ENCODE peak calls at places on chromosomes 7 and 10, in seven cellular contexts. Y is fibroblast of the conjunctiva, J is Caki2, L is EL, B is NCI-H1436, G is occipital lobe, W is HEK293T. C is an unnamed sample.

GRCh38 chr10:32923849-32924248 is 34.2 kb downstream of the ITGB1 start:
- DNase-seq in B (no peak), L (no peak), J (no peak), Y (no peak), G (no peak), W (no peak), C (peak; percentile 31)

GRCh38 chr10:78462221-78462620 is 428.6 kb downstream of the RPS24 start:
- DNase-seq in W (no peak), Y (no peak), J (no peak), B (no peak), L (no peak), G (no peak), C (no peak)

GRCh38 chr7:28348631-28349030 is 63.7 kb upstream of the CREB5 start:
- DNase-seq in Y (no peak), J (no peak), W (no peak), L (no peak), G (no peak), B (no peak), C (no peak)

GRCh38 chr10:70540089-70540788 is 61.7 kb downstream of the PALD1 start:
- DNase-seq in Y (no peak), G (no peak), L (no peak), J (no peak), W (peak; percentile 42), B (no peak), C (no peak)

GRCh38 chr7:78769551-78770101 is 683.8 kb downstream of the MAGI2 start:
- DNase-seq in B (no peak), Y (no peak), L (peak; percentile 20), J (no peak), G (peak; percentile 46), W (no peak), C (peak; percentile 59)

GRCh38 chr10:60367014-60367413 is 22.7 kb downstream of the ANK3 start:
- DNase-seq in G (peak; percentile 10), Y (no peak), W (no peak), L (no peak), B (no peak), J (no peak), C (peak; percentile 75)

GRCh38 chr7:30771859-30772429 is 727 bp downstream of the MINDY4 start:
- DNase-seq in W (peak; percentile 25), B (no peak), L (peak; percentile 13), G (no peak), Y (no peak), J (peak; percentile 9), C (no peak)

GRCh38 chr10:9944690-9945089 is 1073.0 kb upstream of the CELF2 start:
- DNase-seq in G (no peak), W (no peak), L (no peak), J (no peak), B (no peak), Y (no peak), C (no peak)

GRCh38 chr10:77631241-77631640 is 6.4 kb downstream of the KCNMA1 start:
- DNase-seq in Y (no peak), W (no peak), G (peak; percentile 15), L (no peak), B (no peak), J (no peak), C (peak; percentile 80)

GRCh38 chr7:94375713-94376112 is 19.0 kb upstream of the COL1A2 start:
- DNase-seq in L (peak; percentile 97), J (no peak), W (no peak), B (no peak), G (no peak), Y (peak; percentile 95), C (no peak)

GRCh38 chr7:112091768-112092167 is 114.4 kb downstream of the DOCK4 start:
- DNase-seq in J (no peak), B (no peak), W (no peak), G (no peak), Y (no peak), L (no peak), C (no peak)

GRCh38 chr10:78875331-78875877 is 193.4 kb upstream of the ZMIZ1 start:
- DNase-seq in J (no peak), W (no peak), Y (no peak), B (no peak), G (no peak), L (no peak), C (no peak)

GRCh38 chr10:63825111-63825510 is 303.9 kb downstream of the REEP3 start:
- DNase-seq in B (no peak), Y (no peak), J (peak; percentile 45), L (no peak), G (no peak), W (no peak), C (no peak)

GRCh38 chr7:52088008-52088787 is 771.6 kb upstream of the COBL start:
- DNase-seq in G (peak; percentile 16), J (no peak), L (no peak), W (no peak), Y (no peak), B (no peak), C (peak; percentile 5)

GRCh38 chr10:105950410-105950809 is 1214.1 kb downstream of the SORCS1 start:
- DNase-seq in Y (peak; percentile 47), J (peak; percentile 20), G (no peak), B (peak; percentile 18), L (peak; percentile 57), W (peak; percentile 51), C (peak; percentile 85)

GRCh38 chr10:120328647-120329046 is 128.4 kb upstream of the PLPP4 start:
- DNase-seq in W (no peak), J (no peak), B (no peak), G (no peak), Y (no peak), L (peak; percentile 4), C (no peak)

GRCh38 chr10:14487511-14487909 is 156.8 kb upstream of the FRMD4A start:
- DNase-seq in L (no peak), G (no peak), J (no peak), B (no peak), Y (peak; percentile 8), W (no peak), C (peak; percentile 42)

GRCh38 chr10:35572583-35572982 is 32.6 kb upstream of the GJD4 start:
- DNase-seq in L (no peak), Y (no peak), W (no peak), J (no peak), G (no peak), B (no peak), C (no peak)

GRCh38 chr7:122155566-122155965 is 11.5 kb upstream of the AASS start:
- DNase-seq in B (no peak), Y (no peak), G (no peak), W (no peak), L (peak; percentile 58), J (no peak), C (no peak)

GRCh38 chr10:6565588-6565987 is 14.5 kb downstream of the PRKCQ start:
- DNase-seq in G (no peak), J (no peak), L (no peak), Y (no peak), W (no peak), B (no peak), C (no peak)

GRCh38 chr7:133484135-133484534 is 231.3 kb downstream of the EXOC4 start:
- DNase-seq in B (no peak), L (no peak), J (no peak), Y (no peak), G (peak; percentile 6), W (no peak), C (peak; percentile 8)

GRCh38 chr7:25617219-25617618 is 388.9 kb upstream of the NPVF start:
- DNase-seq in G (no peak), W (no peak), B (no peak), J (no peak), Y (no peak), L (no peak), C (no peak)

GRCh38 chr10:108582888-108583287 is 1340.4 kb downstream of the XPNPEP1 start:
- DNase-seq in L (peak; percentile 16), W (no peak), G (no peak), B (no peak), J (no peak), Y (no peak), C (no peak)

GRCh38 chr7:46606771-46607170 is 685.7 kb upstream of the IGFBP3 start:
- DNase-seq in B (no peak), L (no peak), G (no peak), W (no peak), J (no peak), Y (no peak), C (no peak)

GRCh38 chr7:4113271-4113670 is 568.8 kb upstream of the FOXK1 start:
- DNase-seq in G (no peak), Y (no peak), J (no peak), B (no peak), W (no peak), L (no peak), C (no peak)

GRCh38 chr10:95474228-95475002 is 86.8 kb downstream of the SORBS1 start:
- DNase-seq in B (peak; percentile 42), W (no peak), L (no peak), J (no peak), G (no peak), Y (peak; percentile 51), C (no peak)

GRCh38 chr7:134835463-134835823 is 56.0 kb downstream of the CALD1 start:
- DNase-seq in G (no peak), Y (no peak), W (no peak), L (no peak), B (no peak), J (no peak), C (no peak)